ENCODE peak calls at places on chromosomes 12 and 14, in nine cellular contexts. D is IMR-90; L is effector memory CD4-positive, alpha-beta T cell; P is fibroblast of lung; H is CD8-positive, alpha-beta T cell; R is DND-41; Y is psoas muscle; S is CD4-positive, alpha-beta T cell; B is CD8-positive, alpha-beta memory T cell. Z is an unnamed sample.

GRCh38 chr12:80241576-80242273 is 142.4 kb downstream of the OTOGL start:
- DNase-seq in Y (no peak), R (no peak), D (peak), P (peak), B (no peak), H (no peak), S (no peak), L (no peak), Z (no peak)

GRCh38 chr12:60201891-60202290 is 606.1 kb downstream of the SLC16A7 start:
- DNase-seq in S (no peak), Y (no peak), D (peak), R (no peak), L (no peak), H (no peak), P (peak), B (no peak), Z (no peak)

GRCh38 chr12:76587428-76588178 is 28.0 kb upstream of the OSBPL8 start:
- DNase-seq in H (no peak), L (no peak), D (peak), R (no peak), S (no peak), P (peak), Y (no peak), B (no peak), Z (no peak)

GRCh38 chr12:125773033-125773432 is 707.8 kb downstream of the AACS start:
- DNase-seq in B (no peak), D (no peak), P (no peak), Y (no peak), R (peak), L (no peak), H (no peak), S (no peak), Z (peak)

GRCh38 chr12:80189241-80189640 is 89.9 kb downstream of the OTOGL start:
- DNase-seq in H (no peak), B (no peak), D (peak), Y (no peak), P (peak), L (no peak), S (no peak), R (no peak), Z (no peak)

GRCh38 chr14:53217283-53217994 is 64.3 kb upstream of the DDHD1 start:
- DNase-seq in L (peak), R (peak), H (peak), Y (peak), B (peak), D (peak), S (peak), P (peak), Z (peak)

GRCh38 chr14:31244626-31245025 is 37.0 kb upstream of the HECTD1 start:
- DNase-seq in L (no peak), H (no peak), R (no peak), P (no peak), B (no peak), D (no peak), S (no peak), Y (no peak), Z (no peak)

GRCh38 chr12:75137896-75138295 is 71.7 kb downstream of the KCNC2 start:
- DNase-seq in S (no peak), R (no peak), Y (no peak), D (peak), H (no peak), L (no peak), B (no peak), P (peak), Z (no peak)

GRCh38 chr12:89479982-89480381 is 44.6 kb downstream of the GALNT4 start:
- DNase-seq in H (no peak), S (no peak), Y (no peak), D (no peak), L (no peak), P (no peak), B (no peak), R (no peak), Z (no peak)

GRCh38 chr12:52950553-52950952 is 1.6 kb downstream of the KRT18 start:
- DNase-seq in L (no peak), B (no peak), S (no peak), P (no peak), D (no peak), H (no peak), R (no peak), Y (no peak), Z (no peak)

GRCh38 chr14:67166450-67166853 is 22.8 kb upstream of the GARIN2 start:
- DNase-seq in H (peak), D (peak), B (peak), P (peak), R (peak), Y (no peak), L (no peak), S (peak), Z (no peak)

GRCh38 chr14:104086661-104087461 is 1.4 kb downstream of the ASPG start:
- DNase-seq in B (no peak), L (no peak), D (no peak), R (no peak), Y (no peak), H (no peak), P (no peak), S (no peak), Z (no peak)

GRCh38 chr12:85374981-85375380 is 95.0 kb downstream of the ALX1 start:
- DNase-seq in P (no peak), Y (no peak), D (no peak), S (no peak), L (no peak), B (no peak), H (no peak), R (no peak), Z (no peak)

GRCh38 chr14:75794615-75795038 is 133.6 kb downstream of the TTLL5 start:
- DNase-seq in L (no peak), P (peak), S (no peak), D (peak), H (no peak), Y (no peak), B (no peak), R (no peak), Z (no peak)

GRCh38 chr14:75249251-75249957 is 29.2 kb upstream of the FOS start:
- DNase-seq in H (peak), P (no peak), Y (peak), L (peak), S (peak), D (no peak), R (peak), B (peak), Z (peak)

GRCh38 chr12:58765653-58766554 is 154.4 kb downstream of the LRIG3 start:
- DNase-seq in S (no peak), H (no peak), R (no peak), P (no peak), L (no peak), D (peak), B (no peak), Y (no peak), Z (no peak)

GRCh38 chr14:61511558-61511924 is 183.8 kb upstream of the HIF1A start:
- DNase-seq in R (no peak), Y (peak), L (peak), P (no peak), B (no peak), S (peak), H (peak), D (no peak), Z (no peak)

GRCh38 chr14:91159906-91160305 is 46.0 kb downstream of the DGLUCY start:
- DNase-seq in H (no peak), B (no peak), D (no peak), S (no peak), R (no peak), L (no peak), Y (no peak), P (no peak), Z (no peak)

GRCh38 chr14:102849522-102850379 is 72.5 kb downstream of the TRAF3 start:
- DNase-seq in B (no peak), L (no peak), Y (no peak), D (peak), P (peak), S (no peak), R (no peak), H (no peak), Z (no peak)

GRCh38 chr14:94964931-94965330 is 192.4 kb downstream of the DICER1 start:
- DNase-seq in S (no peak), D (no peak), Y (no peak), P (no peak), R (no peak), L (no peak), B (no peak), H (no peak), Z (no peak)
- H3K27ac ChIP-seq in S (no peak), D (no peak), Y (no peak), P (no peak), R (no peak), L (no peak), B (no peak), H (no peak), Z (no peak)

GRCh38 chr12:62215506-62215905 is 44.7 kb upstream of the USP15 start:
- DNase-seq in L (no peak), D (no peak), R (no peak), S (no peak), P (no peak), Y (no peak), H (no peak), B (no peak), Z (no peak)

GRCh38 chr12:62214847-62215246 is 45.4 kb upstream of the USP15 start:
- DNase-seq in P (no peak), H (no peak), L (no peak), Y (no peak), S (no peak), D (no peak), R (no peak), B (no peak), Z (peak)

GRCh38 chr12:62221107-62221506 is 39.1 kb upstream of the USP15 start:
- DNase-seq in B (no peak), P (no peak), L (no peak), Y (no peak), S (no peak), H (no peak), R (no peak), D (no peak), Z (no peak)

GRCh38 chr12:62217466-62218194 is 42.6 kb upstream of the USP15 start:
- DNase-seq in S (no peak), P (no peak), B (no peak), L (no peak), Y (no peak), H (no peak), D (no peak), R (no peak), Z (no peak)
- H3K27ac ChIP-seq in S (no peak), P (no peak), B (no peak), L (no peak), Y (no peak), H (no peak), D (no peak), R (no peak), Z (peak)

DNA sequence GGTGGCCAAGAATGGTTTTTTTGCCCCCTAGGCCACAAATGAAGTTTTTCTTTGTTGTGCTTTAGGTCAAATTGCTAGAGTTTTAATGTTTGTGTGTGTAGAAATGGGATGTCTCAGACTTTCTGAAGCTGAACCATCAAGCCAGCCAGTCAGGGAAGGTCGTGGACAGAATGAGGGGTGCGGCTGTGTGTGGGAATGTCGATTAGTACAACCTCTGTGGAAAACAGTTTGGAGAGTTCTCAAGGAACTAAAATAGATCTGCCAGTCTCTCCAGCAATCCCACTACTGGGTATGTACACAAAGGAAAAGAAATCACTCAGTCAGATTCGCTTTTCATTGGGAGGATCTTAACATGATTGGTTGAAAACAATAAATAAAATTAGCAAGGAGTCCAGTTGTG is 44.5 kb downstream of the ACACB start:
- DNase-seq in Y (no peak), D (no peak), S (no peak), L (no peak), H (no peak), R (no peak), B (no peak), P (no peak), Z (no peak)
- H3K27ac ChIP-seq in Y (peak), D (no peak), S (no peak), L (no peak), H (no peak), R (no peak), B (no peak), P (no peak), Z (no peak)

GRCh38 chr12:96425321-96425720 is 25.1 kb upstream of the CDK17 start:
- DNase-seq in B (no peak), S (no peak), P (peak), Y (no peak), H (no peak), L (no peak), D (peak), R (no peak), Z (peak)

GRCh38 chr12:96424601-96425000 is 24.4 kb upstream of the CDK17 start:
- DNase-seq in D (no peak), S (no peak), L (no peak), H (no peak), B (no peak), Y (no peak), R (no peak), P (no peak), Z (no peak)

GRCh38 chr12:96425973-96426372 is 25.7 kb upstream of the CDK17 start:
- DNase-seq in L (no peak), S (no peak), H (no peak), D (peak), Y (no peak), P (peak), B (no peak), R (no peak), Z (no peak)

GRCh38 chr12:96431067-96431466 is 30.8 kb upstream of the CDK17 start:
- DNase-seq in P (no peak), Y (no peak), R (no peak), S (no peak), B (no peak), H (no peak), D (no peak), L (no peak), Z (no peak)

GRCh38 chr12:96427269-96427729 is 27.1 kb upstream of the CDK17 start:
- DNase-seq in L (no peak), B (no peak), Y (peak), H (no peak), S (no peak), R (peak), P (peak), D (peak), Z (no peak)
- H3K27ac ChIP-seq in L (no peak), B (no peak), Y (peak), H (no peak), S (no peak), R (no peak), P (peak), D (peak), Z (no peak)

DNA sequence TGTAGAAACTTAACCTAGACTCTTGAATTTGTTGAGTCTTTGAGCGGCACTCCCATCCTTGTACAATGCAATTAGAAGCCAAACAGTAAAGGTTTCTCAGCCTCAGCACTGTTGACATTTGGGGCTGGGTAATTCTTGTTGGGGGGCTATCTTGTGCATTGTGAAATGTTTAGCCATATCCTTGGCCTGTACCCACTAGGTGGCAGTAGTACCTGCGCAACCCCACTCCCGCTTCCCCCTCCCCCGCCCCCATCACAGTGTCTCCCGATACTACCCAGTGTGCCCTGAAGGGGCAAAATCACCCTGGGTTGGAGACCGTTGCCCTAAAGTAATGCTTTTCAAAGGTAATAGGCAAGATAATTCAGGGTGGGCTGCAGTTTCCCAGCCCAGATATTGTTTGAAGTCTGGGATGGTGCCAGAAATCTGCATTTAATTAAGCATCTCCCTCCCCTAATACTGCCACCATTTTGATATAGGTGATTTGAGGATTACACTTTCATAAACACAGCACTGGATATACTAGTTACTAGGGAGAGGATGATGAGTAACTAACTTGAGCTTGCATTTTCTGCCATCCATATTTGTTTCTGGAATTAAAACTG is 1.8 kb downstream of the COX6A1 start:
- DNase-seq in Y (peak), H (peak), D (peak), B (peak), S (peak), P (peak), R (peak), L (peak), Z (peak)
- H3K27ac ChIP-seq in Y (no peak), H (no peak), D (no peak), B (no peak), S (no peak), P (no peak), R (no peak), L (no peak), Z (peak)

GRCh38 chr14:23035303-23036164 is 834 bp upstream of the PSMB5 start:
- DNase-seq in D (no peak), Y (no peak), B (no peak), S (no peak), P (no peak), L (no peak), H (no peak), R (no peak), Z (no peak)

GRCh38 chr14:23028800-23029199 is 5.9 kb downstream of the PSMB5 start:
- DNase-seq in S (peak), B (peak), R (peak), P (no peak), L (no peak), H (peak), D (peak), Y (no peak), Z (peak)

GRCh38 chr14:23030936-23031335 is 3.8 kb downstream of the PSMB5 start:
- DNase-seq in P (no peak), D (peak), R (no peak), B (no peak), S (no peak), Y (no peak), H (no peak), L (no peak), Z (no peak)

GRCh38 chr14:23034498-23035302 is at the start of gene PSMB5:
- DNase-seq in B (peak), P (peak), R (peak), L (peak), H (peak), Y (peak), D (peak), S (peak), Z (peak)

GRCh38 chr14:23033801-23034497 is 751 bp downstream of the PSMB5 start:
- DNase-seq in H (no peak), R (no peak), D (no peak), L (no peak), P (no peak), B (no peak), Y (no peak), S (no peak), Z (no peak)
- H3K27ac ChIP-seq in H (peak), R (peak), D (peak), L (peak), P (peak), B (peak), Y (peak), S (peak), Z (peak)